ENCODE peak calls at places on chromosomes 1 and 21, in six cellular contexts. One of them, this sample, is unnamed.

GRCh38 chr1:36516372-36517018 is 33.8 kb upstream of the CSF3R start:
- DNase-seq in GM12878: no peak
- DNase-seq in K562: peak; percentile 89
- DNase-seq in HepG2: peak; percentile 60
- DNase-seq in GM12892: peak; percentile 74
- DNase-seq in SK-N-SH: peak; percentile 87
- DNase-seq in this sample: peak; percentile 73

GRCh38 chr1:107225706-107226105 is 84.9 kb downstream of the NTNG1 start:
- DNase-seq in HepG2: no peak
- DNase-seq in GM12878: no peak
- DNase-seq in GM12892: no peak
- DNase-seq in SK-N-SH: no peak
- DNase-seq in K562: no peak
- DNase-seq in this sample: no peak

GRCh38 chr1:151574575-151575529 is 34.7 kb downstream of the TUFT1 start:
- DNase-seq in HepG2: no peak
- DNase-seq in SK-N-SH: no peak
- DNase-seq in GM12892: peak; percentile 29
- DNase-seq in GM12878: no peak
- DNase-seq in K562: peak; percentile 89
- DNase-seq in this sample: no peak

GRCh38 chr1:102628008-102628736 is 480.1 kb downstream of the COL11A1 start:
- DNase-seq in GM12892: no peak
- DNase-seq in K562: no peak
- DNase-seq in HepG2: peak; percentile 1
- DNase-seq in GM12878: no peak
- DNase-seq in SK-N-SH: peak; percentile 22
- DNase-seq in this sample: no peak

GRCh38 chr21:41188476-41189146 is 20.7 kb downstream of the BACE2 start:
- DNase-seq in HepG2: no peak
- DNase-seq in SK-N-SH: no peak
- DNase-seq in GM12878: no peak
- DNase-seq in GM12892: no peak
- DNase-seq in K562: no peak
- DNase-seq in this sample: no peak

GRCh38 chr21:38308785-38309119 is 52.0 kb downstream of the KCNJ15 start:
- DNase-seq in GM12892: no peak
- DNase-seq in HepG2: no peak
- DNase-seq in GM12878: no peak
- DNase-seq in SK-N-SH: no peak
- DNase-seq in K562: no peak
- DNase-seq in this sample: no peak

GRCh38 chr1:85569122-85569521 is 11.4 kb upstream of the CCN1 start:
- DNase-seq in GM12892: no peak
- DNase-seq in K562: no peak
- DNase-seq in HepG2: no peak
- DNase-seq in GM12878: no peak
- DNase-seq in SK-N-SH: no peak
- DNase-seq in this sample: no peak

GRCh38 chr1:157096881-157097280 is 2.7 kb downstream of the ETV3L start:
- DNase-seq in HepG2: no peak
- DNase-seq in GM12892: no peak
- DNase-seq in GM12878: no peak
- DNase-seq in SK-N-SH: no peak
- DNase-seq in K562: no peak
- DNase-seq in this sample: no peak

GRCh38 chr1:198641506-198641905 is 2.7 kb downstream of the PTPRC start:
- DNase-seq in SK-N-SH: no peak
- DNase-seq in GM12878: no peak
- DNase-seq in GM12892: no peak
- DNase-seq in K562: peak; percentile 52
- DNase-seq in HepG2: no peak
- DNase-seq in this sample: no peak

DNA sequence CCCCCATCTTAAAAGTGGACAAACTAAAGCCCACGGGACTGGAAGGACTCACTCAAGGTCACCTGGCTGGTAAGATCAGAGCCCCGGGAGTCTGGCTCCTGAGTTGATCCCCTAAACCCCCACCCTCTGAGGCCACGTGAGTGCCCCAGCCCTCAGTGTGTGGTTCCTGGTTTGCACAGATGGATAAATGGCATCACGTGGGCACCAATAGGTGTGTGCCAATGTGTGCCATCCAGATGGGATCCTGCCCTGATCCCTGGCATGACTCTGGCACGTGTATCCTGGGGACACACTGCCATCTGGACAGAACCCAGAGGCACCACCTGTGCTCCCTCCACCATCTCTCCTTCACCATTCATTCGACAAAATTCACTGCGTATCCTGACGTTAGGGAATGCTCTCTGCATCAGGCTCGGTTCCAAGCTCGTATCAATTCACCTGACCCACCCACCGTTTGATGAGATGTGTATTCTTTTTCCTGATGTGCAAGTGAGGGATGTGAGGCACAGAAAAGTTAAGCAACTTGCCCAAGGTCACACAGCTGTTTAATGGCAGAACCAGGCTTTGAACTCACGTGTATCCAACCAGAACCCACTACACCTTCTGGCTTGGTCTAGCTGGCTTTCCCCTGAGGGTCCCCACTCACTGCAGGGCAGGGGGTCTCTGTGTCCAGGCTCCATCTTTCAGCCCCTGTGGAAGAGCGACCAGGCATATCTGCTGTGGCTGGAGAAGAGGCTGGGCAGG is 49.8 kb upstream of the PAX7 start:
- DNase-seq in K562: no peak
- DNase-seq in HepG2: no peak
- DNase-seq in GM12892: no peak
- DNase-seq in SK-N-SH: no peak
- DNase-seq in GM12878: no peak
- DNase-seq in this sample: no peak
- TF ChIP-seq POLR2AphosphoS5 in K562: no peak
- TF ChIP-seq POLR2AphosphoS5 in HepG2: no peak
- TF ChIP-seq POLR2AphosphoS5 in GM12892: no peak
- TF ChIP-seq POLR2AphosphoS5 in SK-N-SH: no peak
- TF ChIP-seq POLR2AphosphoS5 in GM12878: no peak
- TF ChIP-seq POLR2AphosphoS5 in this sample: no peak

GRCh38 chr1:64564891-64565290 is 95.0 kb downstream of the CACHD1 start:
- DNase-seq in SK-N-SH: no peak
- DNase-seq in GM12892: no peak
- DNase-seq in HepG2: no peak
- DNase-seq in K562: no peak
- DNase-seq in GM12878: no peak
- DNase-seq in this sample: no peak

GRCh38 chr1:64574301-64574700 is 104.4 kb downstream of the CACHD1 start:
- DNase-seq in GM12892: no peak
- DNase-seq in HepG2: no peak
- DNase-seq in GM12878: no peak
- DNase-seq in K562: no peak
- DNase-seq in SK-N-SH: no peak
- DNase-seq in this sample: no peak

GRCh38 chr1:64572222-64572900 is 102.4 kb downstream of the CACHD1 start:
- DNase-seq in SK-N-SH: no peak
- DNase-seq in GM12892: no peak
- DNase-seq in GM12878: no peak
- DNase-seq in K562: no peak
- DNase-seq in HepG2: no peak
- DNase-seq in this sample: no peak

GRCh38 chr1:64570267-64570666 is 100.3 kb downstream of the CACHD1 start:
- DNase-seq in SK-N-SH: no peak
- DNase-seq in HepG2: no peak
- DNase-seq in GM12892: no peak
- DNase-seq in K562: no peak
- DNase-seq in GM12878: no peak
- DNase-seq in this sample: no peak

DNA sequence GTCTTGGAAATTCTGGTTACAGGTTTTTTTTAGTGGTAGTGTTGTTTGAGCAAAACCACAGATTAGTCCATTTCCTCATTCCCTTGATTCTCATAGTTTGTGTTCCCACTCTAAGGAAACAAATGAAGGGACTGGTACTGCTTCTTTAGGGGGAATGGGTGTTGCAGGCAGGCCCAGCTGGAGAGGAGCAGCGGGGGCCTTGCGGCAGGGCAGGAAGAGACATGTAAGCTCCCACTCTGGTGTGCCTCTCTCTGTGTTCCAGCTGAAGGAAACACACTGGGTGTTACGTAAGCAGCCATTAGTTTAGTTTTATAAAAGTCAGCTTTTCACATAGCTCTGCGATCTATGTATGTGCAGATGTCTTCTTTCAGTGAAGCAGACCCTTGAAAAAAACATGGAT is 99.4 kb downstream of the CACHD1 start:
- DNase-seq in SK-N-SH: no peak
- DNase-seq in GM12878: no peak
- DNase-seq in K562: no peak
- DNase-seq in HepG2: no peak
- DNase-seq in GM12892: no peak
- DNase-seq in this sample: no peak
- TF ChIP-seq TAF1 in SK-N-SH: no peak
- TF ChIP-seq TAF1 in GM12878: no peak
- TF ChIP-seq TAF1 in K562: no peak
- TF ChIP-seq TAF1 in HepG2: no peak
- TF ChIP-seq TAF1 in GM12892: no peak
- TF ChIP-seq TAF1 in this sample: no peak

GRCh38 chr1:7549277-7549676 is 221.8 kb upstream of the VAMP3 start:
- DNase-seq in K562: no peak
- DNase-seq in GM12878: peak; percentile 56
- DNase-seq in SK-N-SH: no peak
- DNase-seq in GM12892: no peak
- DNase-seq in HepG2: no peak
- DNase-seq in this sample: no peak
- TF ChIP-seq POLR2AphosphoS5 in K562: no peak
- TF ChIP-seq POLR2AphosphoS5 in GM12878: no peak
- TF ChIP-seq POLR2AphosphoS5 in SK-N-SH: no peak
- TF ChIP-seq POLR2AphosphoS5 in GM12892: no peak
- TF ChIP-seq POLR2AphosphoS5 in HepG2: no peak
- TF ChIP-seq POLR2AphosphoS5 in this sample: no peak

GRCh38 chr21:34073032-34073748 is at the start of the genes MRPS6 and SLC5A3:
- DNase-seq in GM12878: no peak
- DNase-seq in K562: peak; percentile 93
- DNase-seq in HepG2: peak; percentile 47
- DNase-seq in SK-N-SH: peak; percentile 94
- DNase-seq in GM12892: peak; percentile 71
- DNase-seq in this sample: peak; percentile 74
- TF ChIP-seq TAF1 in GM12878: peak; percentile 72
- TF ChIP-seq TAF1 in K562: peak; percentile 74
- TF ChIP-seq TAF1 in HepG2: peak; percentile 88
- TF ChIP-seq TAF1 in SK-N-SH: peak; percentile 76
- TF ChIP-seq TAF1 in GM12892: peak; percentile 77
- TF ChIP-seq TAF1 in this sample: peak; percentile 79

GRCh38 chr1:155202198-155202597 is 5.5 kb downstream of the THBS3 start:
- DNase-seq in GM12892: no peak
- DNase-seq in K562: no peak
- DNase-seq in GM12878: no peak
- DNase-seq in HepG2: no peak
- DNase-seq in SK-N-SH: no peak
- DNase-seq in this sample: no peak

GRCh38 chr1:155205035-155205434 is 2.7 kb downstream of the THBS3 start:
- DNase-seq in K562: no peak
- DNase-seq in GM12878: no peak
- DNase-seq in GM12892: no peak
- DNase-seq in SK-N-SH: no peak
- DNase-seq in HepG2: no peak
- DNase-seq in this sample: no peak

GRCh38 chr1:155200920-155201319 is 6.8 kb downstream of the THBS3 start:
- DNase-seq in GM12892: no peak
- DNase-seq in SK-N-SH: no peak
- DNase-seq in K562: no peak
- DNase-seq in HepG2: no peak
- DNase-seq in GM12878: no peak
- DNase-seq in this sample: no peak

GRCh38 chr1:155199792-155200191 is 7.9 kb downstream of the THBS3 start:
- DNase-seq in HepG2: no peak
- DNase-seq in SK-N-SH: peak; percentile 8
- DNase-seq in GM12892: no peak
- DNase-seq in K562: no peak
- DNase-seq in GM12878: no peak
- DNase-seq in this sample: no peak

DNA sequence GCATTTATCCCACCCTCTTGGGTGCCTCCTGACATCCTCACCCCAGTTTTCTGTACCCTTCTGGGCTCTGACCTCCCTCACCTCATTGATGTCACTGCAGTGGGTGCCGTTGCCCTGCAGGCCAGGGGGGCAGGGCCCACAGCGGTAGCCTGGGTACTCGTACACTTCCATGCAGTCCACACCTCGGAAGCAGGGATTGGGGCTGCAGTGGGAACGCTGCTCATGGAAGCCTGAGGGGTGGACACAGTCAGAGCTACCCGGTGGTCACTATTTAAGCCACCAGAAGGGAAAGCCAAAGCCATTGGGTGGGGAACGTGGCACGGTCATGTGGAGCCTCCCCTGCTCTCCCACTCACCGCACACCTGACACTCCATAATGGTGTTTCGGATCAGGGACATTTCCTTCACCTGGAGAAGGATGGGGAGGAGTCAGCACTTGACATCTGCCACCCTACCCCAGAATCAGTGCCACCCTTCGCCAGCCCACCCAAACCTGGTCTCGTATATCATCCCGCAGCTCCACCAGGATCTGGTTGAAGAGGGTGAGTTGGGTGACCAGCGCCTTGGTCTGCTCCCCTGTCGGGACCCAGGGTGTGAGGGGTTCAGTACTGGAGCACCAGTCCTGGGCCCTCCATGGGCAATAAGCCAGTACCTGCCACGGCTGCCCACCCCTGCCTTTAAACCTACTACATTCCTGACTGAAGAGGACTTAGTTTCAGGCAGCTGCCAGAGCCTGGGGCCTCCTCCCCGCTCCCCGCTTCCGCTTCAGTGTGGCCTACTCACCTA is 4.8 kb downstream of the THBS3 start:
- DNase-seq in GM12878: no peak
- DNase-seq in SK-N-SH: no peak
- DNase-seq in K562: no peak
- DNase-seq in GM12892: no peak
- DNase-seq in HepG2: no peak
- DNase-seq in this sample: no peak
- TF ChIP-seq POLR2AphosphoS5 in GM12878: no peak
- TF ChIP-seq POLR2AphosphoS5 in SK-N-SH: no peak
- TF ChIP-seq POLR2AphosphoS5 in K562: no peak
- TF ChIP-seq POLR2AphosphoS5 in GM12892: no peak
- TF ChIP-seq POLR2AphosphoS5 in HepG2: no peak
- TF ChIP-seq POLR2AphosphoS5 in this sample: no peak

GRCh38 chr21:34553199-34553952 is 41.4 kb upstream of the KCNE1 start:
- DNase-seq in K562: no peak
- DNase-seq in GM12878: no peak
- DNase-seq in GM12892: no peak
- DNase-seq in HepG2: no peak
- DNase-seq in SK-N-SH: no peak
- DNase-seq in this sample: no peak
- TF ChIP-seq TAF1 in K562: no peak
- TF ChIP-seq TAF1 in GM12878: no peak
- TF ChIP-seq TAF1 in GM12892: no peak
- TF ChIP-seq TAF1 in HepG2: no peak
- TF ChIP-seq TAF1 in SK-N-SH: no peak
- TF ChIP-seq TAF1 in this sample: no peak

This sample was measured in GM12891.